ENCODE peak calls at places on chromosomes 3 and 15, in five cellular contexts. L is endothelial cell of umbilical vein, Z is GM12878, H is fibroblast of lung, B is mammary epithelial cell. Y is an unnamed sample.

GRCh38 chr15:29849716-29850115 is 27.4 kb upstream of the TJP1 start:
- DNase-seq in Z (no peak), L (no peak), H (no peak), B (no peak), Y (no peak)

GRCh38 chr15:92429378-92430066 is 35.8 kb downstream of the ST8SIA2 start:
- DNase-seq in L (peak), H (peak), Z (no peak), B (peak), Y (no peak)

GRCh38 chr3:185976977-185977678 is 39.3 kb upstream of the TRA2B start:
- DNase-seq in L (peak), H (peak), B (peak), Z (peak), Y (peak)

GRCh38 chr15:83581381-83581780 is 72.5 kb upstream of the ADAMTSL3 start:
- DNase-seq in H (no peak), B (peak), L (no peak), Z (no peak), Y (no peak)

GRCh38 chr15:34984884-34985630 is 3.0 kb downstream of the ZNF770 start:
- DNase-seq in B (no peak), Z (no peak), L (peak), H (peak), Y (no peak)

GRCh38 chr3:49017978-49018706 is at the start of gene DALRD3:
- DNase-seq in H (peak), B (peak), Z (no peak), L (peak), Y (peak)

GRCh38 chr15:99014803-99015676 is 7.4 kb upstream of the PGPEP1L start:
- DNase-seq in B (peak), L (peak), H (peak), Z (no peak), Y (peak)

GRCh38 chr15:39589815-39590644 is 9.2 kb downstream of the THBS1 start:
- DNase-seq in Z (no peak), B (no peak), H (peak), L (peak), Y (no peak)

GRCh38 chr3:194979173-194979572 is 291.8 kb downstream of the XXYLT1 start:
- DNase-seq in L (no peak), H (no peak), Z (no peak), B (no peak), Y (no peak)

GRCh38 chr3:12255393-12255792 is 33.5 kb upstream of the PPARG start:
- DNase-seq in B (no peak), H (no peak), Z (no peak), L (no peak), Y (peak)

GRCh38 chr3:51975857-51976549 is 1.1 kb downstream of the ABHD14A start:
- DNase-seq in H (peak), L (peak), B (no peak), Z (no peak), Y (peak)

DNA sequence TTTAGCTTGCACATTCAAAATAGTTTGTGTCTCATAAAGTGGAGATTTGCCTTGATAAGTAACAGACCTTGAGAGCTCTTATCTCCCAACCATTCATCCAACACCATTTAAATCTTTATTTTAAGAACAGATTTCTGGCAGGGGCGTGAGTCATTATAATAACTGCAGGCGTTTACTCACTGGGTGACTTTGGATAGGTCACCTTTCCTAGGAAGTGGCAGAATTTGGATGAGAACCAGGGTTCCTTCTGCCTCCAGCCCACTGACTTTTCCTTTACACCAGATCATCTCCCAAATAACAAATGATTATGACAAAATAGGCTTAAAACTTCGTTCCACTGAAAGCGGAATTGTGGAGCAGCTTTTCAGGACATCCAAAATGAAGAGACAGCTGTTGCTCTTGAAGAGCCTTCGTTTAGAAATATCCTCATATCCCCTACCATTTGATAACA is 5.0 kb downstream of the LMCD1 start:
- DNase-seq in Z (no peak), B (no peak), L (peak), H (peak), Y (no peak)
- H3K4me3 ChIP-seq in Z (no peak), B (no peak), L (no peak), H (no peak), Y (no peak)

GRCh38 chr3:23763040-23763477 is 42.7 kb upstream of the UBE2E1 start:
- DNase-seq in L (peak), B (no peak), Z (no peak), H (peak), Y (no peak)

GRCh38 chr3:23762214-23763039 is 43.3 kb upstream of the UBE2E1 start:
- DNase-seq in B (no peak), Z (peak), H (no peak), L (no peak), Y (no peak)

GRCh38 chr3:23760325-23760724 is 45.4 kb upstream of the UBE2E1 start:
- DNase-seq in H (no peak), Z (no peak), L (no peak), B (no peak), Y (no peak)

GRCh38 chr3:23760871-23761373 is 44.8 kb upstream of the UBE2E1 start:
- DNase-seq in Z (peak), L (no peak), H (no peak), B (no peak), Y (no peak)

DNA sequence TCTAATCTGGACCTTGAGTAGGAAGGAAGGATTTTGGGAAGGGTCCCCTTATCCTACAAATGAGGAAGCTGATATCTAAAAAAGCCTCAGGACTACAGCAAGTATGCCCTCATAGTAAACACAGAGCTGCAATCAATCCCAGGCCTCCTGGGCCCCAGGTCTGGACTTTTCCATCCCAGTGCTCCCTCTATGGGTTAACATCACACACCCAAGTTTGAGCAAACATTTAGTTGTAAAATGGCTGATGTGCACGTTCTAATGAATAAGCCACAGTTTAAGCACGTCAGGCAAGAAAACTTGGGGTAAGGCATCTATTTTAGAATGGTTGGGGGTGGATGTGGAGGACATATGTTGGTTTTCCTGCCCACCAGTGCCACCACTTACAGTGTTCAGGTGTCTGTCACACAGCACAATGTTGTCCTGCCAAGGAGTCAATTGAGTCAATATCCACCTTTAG is 44.3 kb upstream of the UBE2E1 start:
- DNase-seq in Z (peak), B (peak), L (peak), H (peak), Y (peak)
- H3K9ac ChIP-seq in Z (peak), B (no peak), L (no peak), H (no peak), Y (no peak)

GRCh38 chr15:95549168-95549738 is 781.2 kb upstream of the NR2F2 start:
- DNase-seq in H (no peak), Z (no peak), L (no peak), B (no peak), Y (no peak)

GRCh38 chr15:95550702-95551101 is 779.8 kb upstream of the NR2F2 start:
- DNase-seq in L (no peak), Z (no peak), B (no peak), H (no peak), Y (no peak)

GRCh38 chr15:95556866-95557225 is 773.7 kb upstream of the NR2F2 start:
- DNase-seq in Z (no peak), B (no peak), L (peak), H (no peak), Y (no peak)

GRCh38 chr15:95556225-95556624 is 774.3 kb upstream of the NR2F2 start:
- DNase-seq in Z (no peak), H (peak), B (no peak), L (no peak), Y (no peak)

GRCh38 chr15:95551580-95551979 is 778.9 kb upstream of the NR2F2 start:
- DNase-seq in Z (no peak), H (no peak), L (no peak), B (no peak), Y (no peak)
- H3K4me3 ChIP-seq in Z (no peak), H (no peak), L (no peak), B (no peak), Y (no peak)

DNA sequence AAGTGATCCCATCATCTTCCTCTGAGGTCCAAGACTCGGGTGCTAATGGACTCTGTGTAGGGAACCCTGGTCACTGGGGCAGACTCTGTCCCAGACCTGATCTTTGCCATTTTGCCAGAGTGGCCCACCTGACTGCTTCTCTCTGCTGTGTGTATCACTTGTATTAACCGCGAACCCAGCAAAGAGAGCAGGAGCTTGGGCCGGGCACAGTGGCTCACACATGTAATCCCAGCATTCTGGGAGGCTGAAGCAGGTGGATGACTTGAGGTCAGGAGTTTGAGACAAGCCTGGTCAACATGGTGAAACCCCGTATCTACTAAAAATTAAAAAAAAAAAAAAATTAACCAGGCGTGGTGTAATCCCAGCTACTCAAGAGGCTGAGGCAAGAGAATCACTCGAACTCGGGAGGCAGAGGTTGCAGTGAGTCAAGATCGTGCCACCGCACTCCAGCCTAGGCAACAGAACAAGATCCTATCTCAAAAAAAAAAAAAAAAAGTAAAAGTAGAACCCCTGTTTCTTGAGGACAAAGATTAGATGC is 32.9 kb upstream of the CYP11A1 start:
- DNase-seq in B (no peak), Z (no peak), L (no peak), H (no peak), Y (no peak)
- H3K9ac ChIP-seq in B (no peak), Z (peak), L (no peak), H (no peak), Y (no peak)

Y was measured in colonic mucosa.